ENCODE peak calls at places on chromosome 21, in eight cellular contexts. G is CD4-positive, alpha-beta T cell; X is spleen; N is pancreas; O is stomach; L is effector memory CD4-positive, alpha-beta T cell; W is heart right ventricle; I is cardiac muscle cell. H is an unnamed sample.
A peak's percentile ranks its signal among the peaks of the same experiment; 100 is the strongest.

GRCh38 chr21:44518684-44519083 is 21.3 kb downstream of the KRTAP10-1 start:
- DNase-seq in W (no peak), G (no peak), I (no peak), N (no peak), X (peak; percentile 45), O (no peak), L (no peak), H (no peak)

GRCh38 chr21:41943468-41944250 is 10.2 kb downstream of the C2CD2 start:
- DNase-seq in I (no peak), L (no peak), X (peak; percentile 52), O (no peak), N (no peak), W (no peak), G (no peak), H (no peak)

GRCh38 chr21:26756491-26757159 is 88.6 kb downstream of the ADAMTS1 start:
- DNase-seq in L (no peak), N (no peak), W (no peak), G (no peak), O (no peak), X (no peak), I (no peak), H (no peak)

GRCh38 chr21:20802201-20802600 is 196.0 kb upstream of the NCAM2 start:
- DNase-seq in N (no peak), W (no peak), X (no peak), L (no peak), O (no peak), G (no peak), I (no peak), H (no peak)

GRCh38 chr21:39118604-39119215 is 64.5 kb downstream of the PSMG1 start:
- DNase-seq in O (no peak), W (no peak), X (no peak), I (no peak), L (no peak), G (no peak), N (no peak), H (no peak)

GRCh38 chr21:44321846-44322450 is 17.2 kb downstream of the CFAP410 start:
- DNase-seq in I (no peak), O (no peak), L (no peak), X (no peak), G (no peak), W (no peak), N (no peak), H (no peak)

GRCh38 chr21:40950970-40951369 is 104.0 kb upstream of the DSCAM start:
- DNase-seq in I (no peak), G (no peak), O (no peak), W (no peak), X (no peak), L (no peak), N (no peak), H (no peak)

GRCh38 chr21:45540601-45540970 is 1.7 kb downstream of the SLC19A1 start:
- DNase-seq in W (no peak), N (no peak), G (no peak), X (peak; percentile 72), O (peak; percentile 24), I (no peak), L (no peak), H (peak; percentile 4)

GRCh38 chr21:42632771-42633690 is 20.4 kb upstream of the PDE9A start:
- DNase-seq in L (no peak), O (no peak), G (no peak), N (no peak), I (no peak), X (peak; percentile 50), W (no peak), H (no peak)

GRCh38 chr21:41407541-41408460 is 18.2 kb upstream of the MX1 start:
- DNase-seq in X (no peak), L (no peak), O (no peak), I (no peak), G (no peak), N (no peak), W (no peak), H (no peak)

GRCh38 chr21:41622831-41623548 is 115.0 kb upstream of the TMPRSS2 start:
- DNase-seq in N (no peak), L (no peak), G (no peak), W (no peak), O (no peak), X (no peak), I (no peak), H (no peak)

GRCh38 chr21:29209696-29210095 is 79.3 kb downstream of the MAP3K7CL start:
- DNase-seq in W (no peak), L (no peak), G (no peak), X (no peak), N (no peak), I (no peak), O (no peak), H (no peak)

GRCh38 chr21:46111857-46112730 is 14.2 kb downstream of the COL6A2 start:
- DNase-seq in I (no peak), X (peak; percentile 61), L (no peak), N (peak; percentile 7), W (peak; percentile 4), O (peak; percentile 24), G (no peak), H (peak; percentile 5)

GRCh38 chr21:42423197-42423675 is 19.5 kb downstream of the UBASH3A start:
- DNase-seq in O (no peak), G (peak; percentile 33), X (peak; percentile 77), W (no peak), L (no peak), N (no peak), I (no peak), H (no peak)

GRCh38 chr21:45504021-45504515 is 38.2 kb downstream of the SLC19A1 start:
- DNase-seq in O (no peak), X (peak; percentile 70), G (no peak), L (no peak), I (no peak), N (peak; percentile 10), W (no peak), H (no peak)

GRCh38 chr21:38351176-38351959 is 94.6 kb downstream of the KCNJ15 start:
- DNase-seq in L (no peak), I (no peak), G (no peak), X (no peak), O (no peak), N (no peak), W (no peak), H (no peak)

GRCh38 chr21:45351526-45352275 is 53.3 kb upstream of the COL18A1 start:
- DNase-seq in O (no peak), L (no peak), I (no peak), W (no peak), N (no peak), X (no peak), G (no peak), H (no peak)

GRCh38 chr21:16983425-16983824 is 529.4 kb upstream of the CXADR start:
- DNase-seq in L (no peak), N (no peak), W (no peak), G (no peak), I (no peak), O (no peak), X (no peak), H (no peak)

GRCh38 chr21:41758550-41758949 is 8.3 kb downstream of the RIPK4 start:
- DNase-seq in O (peak; percentile 54), I (no peak), G (no peak), X (peak; percentile 19), W (no peak), N (no peak), L (no peak), H (no peak)

GRCh38 chr21:44455524-44456206 is 355 bp downstream of the LRRC3 start:
- DNase-seq in L (no peak), X (peak; percentile 89), O (peak; percentile 65), I (peak; percentile 40), W (no peak), N (peak; percentile 55), G (no peak), H (no peak)

GRCh38 chr21:15752763-15753407 is 23.1 kb downstream of the USP25 start:
- DNase-seq in L (no peak), G (no peak), X (no peak), O (no peak), W (no peak), N (no peak), I (no peak), H (no peak)
- H3K9me3 ChIP-seq in L (no peaks in the 10 kb centered on the region), G (no peaks in the 10 kb centered on the region), X (peaks cover 1% of the 10 kb centered on the region), O (no peaks in the 10 kb centered on the region), W (no peaks in the 10 kb centered on the region), N (no peaks in the 10 kb centered on the region), I (no peaks in the 10 kb centered on the region), H (no peaks in the 10 kb centered on the region)

DNA sequence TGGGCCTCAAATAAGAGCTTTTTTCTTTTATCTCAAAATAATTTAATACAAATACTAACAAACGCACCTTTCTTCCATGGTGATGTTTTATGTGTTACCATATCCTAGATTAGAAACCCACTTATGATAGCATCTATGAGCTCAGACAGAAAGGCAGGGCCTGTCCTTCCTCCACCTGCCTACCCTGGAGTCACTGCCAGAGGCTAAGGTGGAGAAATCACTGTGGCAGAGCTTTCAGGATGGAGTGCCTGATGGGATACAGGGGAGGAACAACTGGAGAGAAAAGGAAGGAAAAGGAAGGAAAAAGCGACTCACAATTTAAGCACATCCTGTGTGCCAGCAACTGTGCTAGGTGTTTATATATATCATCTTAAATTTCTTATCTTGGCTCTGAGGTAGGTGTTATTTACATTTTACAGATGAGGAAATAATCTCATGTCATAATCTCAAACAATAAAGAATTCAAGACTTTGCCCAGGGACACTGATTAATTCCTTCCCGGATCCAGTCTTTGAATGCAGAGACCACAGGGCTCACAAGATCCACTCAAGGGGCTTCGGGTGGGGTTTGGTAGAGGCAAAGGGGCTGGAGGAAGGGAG is 45.4 kb downstream of the RCAN1 start:
- DNase-seq in I (no peak), O (no peak), G (no peak), W (no peak), N (no peak), X (no peak), L (no peak), H (no peak)
- H3K9me3 ChIP-seq in I (no peaks in the 10 kb centered on the region), O (no peaks in the 10 kb centered on the region), G (no peaks in the 10 kb centered on the region), W (no peaks in the 10 kb centered on the region), N (no peaks in the 10 kb centered on the region), X (no peaks in the 10 kb centered on the region), L (no peaks in the 10 kb centered on the region), H (no peaks in the 10 kb centered on the region)

GRCh38 chr21:10639123-10639522 is 117.7 kb downstream of the TPTE start:
- DNase-seq in I (no peak), O (no peak), L (no peak), W (no peak), X (no peak), N (no peak), G (no peak), H (no peak)

GRCh38 chr21:10641107-10641506 is 119.7 kb downstream of the TPTE start:
- DNase-seq in O (no peak), W (no peak), N (no peak), G (no peak), I (no peak), L (no peak), X (no peak), H (no peak)

DNA sequence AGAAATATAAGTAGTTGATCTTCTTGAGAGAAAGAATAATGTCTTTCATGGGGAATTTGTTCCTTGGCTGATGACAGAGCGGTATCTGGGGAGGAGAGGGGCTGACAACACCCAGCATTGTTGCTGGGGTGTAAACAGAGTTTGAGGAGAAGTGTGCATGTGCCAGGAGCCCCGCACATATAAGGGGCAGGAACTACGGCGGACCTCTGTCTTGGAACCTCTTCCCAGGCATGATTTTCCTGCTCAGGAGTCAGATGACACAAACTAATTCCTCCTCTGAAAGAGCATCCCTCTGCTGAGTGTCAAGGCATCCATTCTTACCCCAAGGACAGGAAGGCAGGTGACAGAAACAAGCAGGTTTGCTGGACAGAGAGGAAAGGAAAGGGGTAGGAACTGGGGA is 119.1 kb downstream of the TPTE start:
- DNase-seq in G (no peak), N (no peak), X (no peak), W (no peak), O (no peak), L (no peak), I (no peak), H (no peak)
- H3K9me3 ChIP-seq in G (peaks cover 17% of the 10 kb centered on the region), N (no peaks in the 10 kb centered on the region), X (peaks cover 51% of the 10 kb centered on the region), W (no peaks in the 10 kb centered on the region), O (peaks cover 88% of the 10 kb centered on the region), L (peaks cover 9% of the 10 kb centered on the region), I (peaks cover 10% of the 10 kb centered on the region), H (peaks cover 6% of the 10 kb centered on the region)

GRCh38 chr21:34166468-34166867 is 93.1 kb downstream of the MRPS6 start:
- DNase-seq in L (no peak), X (no peak), I (no peak), O (no peak), N (no peak), G (no peak), W (no peak), H (no peak)
- H3K9me3 ChIP-seq in L (peaks cover 22% of the 10 kb centered on the region), X (peaks cover 90% of the 10 kb centered on the region), I (peaks cover 7% of the 10 kb centered on the region), O (peaks cover 91% of the 10 kb centered on the region), N (no peaks in the 10 kb centered on the region), G (peaks cover 85% of the 10 kb centered on the region), W (no peaks in the 10 kb centered on the region), H (peaks cover 15% of the 10 kb centered on the region)

H was measured in T-helper 17 cell.